ENCODE peak calls at places on chromosome 1, in ten cellular contexts. R, Q, G, Y, U, S, L, I, O and H are unnamed samples.

GRCh38 chr1:107964397-107965111 is 426 bp downstream of the VAV3 start:
- DNase-seq in R (peak), Q (peak), G (no peak), Y (no peak), U (peak), S (no peak), L (peak), I (peak), O (peak), H (peak)

GRCh38 chr1:208237241-208237640 is 6.9 kb downstream of the PLXNA2 start:
- DNase-seq in R (no peak), Q (peak), G (no peak), Y (no peak), U (no peak), S (no peak), L (peak), I (no peak), O (no peak), H (no peak)

GRCh38 chr1:65924471-65924870 is 131.8 kb downstream of the PDE4B start:
- DNase-seq in R (no peak), Q (peak), G (no peak), Y (peak), U (no peak), S (no peak), L (peak), I (no peak), O (no peak), H (no peak)

GRCh38 chr1:223538921-223539445 is 126.5 kb downstream of the CAPN8 start:
- DNase-seq in R (no peak), Q (no peak), G (no peak), Y (no peak), U (no peak), S (no peak), L (no peak), I (no peak), O (no peak), H (no peak)

GRCh38 chr1:198823626-198824025 is 184.8 kb downstream of the PTPRC start:
- DNase-seq in R (no peak), Q (no peak), G (no peak), Y (no peak), U (no peak), S (no peak), L (no peak), I (no peak), O (no peak), H (no peak)

GRCh38 chr1:110559157-110559556 is 40.2 kb upstream of the KCNA10 start:
- DNase-seq in R (no peak), Q (no peak), G (no peak), Y (no peak), U (no peak), S (no peak), L (no peak), I (no peak), O (no peak), H (no peak)

GRCh38 chr1:161739865-161740566 is 9.6 kb upstream of the DUSP12 start:
- DNase-seq in R (no peak), Q (no peak), G (no peak), Y (no peak), U (no peak), S (no peak), L (no peak), I (no peak), O (no peak), H (no peak)

GRCh38 chr1:1183833-1184775 is 10.4 kb downstream of the TTLL10 start:
- DNase-seq in R (no peak), Q (no peak), G (no peak), Y (no peak), U (no peak), S (no peak), L (no peak), I (no peak), O (no peak), H (no peak)

GRCh38 chr1:167774710-167775109 is 52.9 kb downstream of the MPZL1 start:
- DNase-seq in R (no peak), Q (peak), G (no peak), Y (no peak), U (no peak), S (no peak), L (peak), I (no peak), O (no peak), H (no peak)

GRCh38 chr1:209577346-209577745 is 6.2 kb upstream of the CAMK1G start:
- DNase-seq in R (no peak), Q (no peak), G (no peak), Y (no peak), U (no peak), S (no peak), L (no peak), I (no peak), O (no peak), H (no peak)

GRCh38 chr1:181139631-181140051 is 51.1 kb downstream of the IER5 start:
- DNase-seq in R (no peak), Q (peak), G (no peak), Y (peak), U (no peak), S (peak), L (no peak), I (no peak), O (no peak), H (no peak)

GRCh38 chr1:239218296-239218695 is 168.1 kb upstream of the CHRM3 start:
- DNase-seq in R (no peak), Q (no peak), G (no peak), Y (no peak), U (no peak), S (peak), L (peak), I (no peak), O (no peak), H (no peak)

GRCh38 chr1:108585343-108585742 is 25.4 kb downstream of the EEIG2 start:
- DNase-seq in R (no peak), Q (no peak), G (no peak), Y (no peak), U (no peak), S (no peak), L (no peak), I (no peak), O (no peak), H (no peak)

GRCh38 chr1:7783178-7783711 is 846 bp upstream of the PER3 start:
- DNase-seq in R (peak), Q (peak), G (no peak), Y (peak), U (peak), S (peak), L (peak), I (peak), O (peak), H (peak)

GRCh38 chr1:117678246-117678977 is 72.6 kb downstream of the TENT5C start:
- DNase-seq in R (no peak), Q (no peak), G (no peak), Y (no peak), U (no peak), S (no peak), L (no peak), I (no peak), O (no peak), H (no peak)

GRCh38 chr1:31439276-31439675 is 26.3 kb downstream of the SERINC2 start:
- DNase-seq in R (no peak), Q (no peak), G (no peak), Y (no peak), U (no peak), S (no peak), L (no peak), I (no peak), O (no peak), H (no peak)

GRCh38 chr1:182330303-182330702 is 61.3 kb downstream of the GLUL start:
- DNase-seq in R (no peak), Q (peak), G (no peak), Y (no peak), U (no peak), S (no peak), L (peak), I (no peak), O (peak), H (no peak)

GRCh38 chr1:235102993-235103411 is 25.6 kb downstream of the TOMM20 start:
- DNase-seq in R (no peak), Q (no peak), G (no peak), Y (no peak), U (no peak), S (no peak), L (no peak), I (no peak), O (no peak), H (no peak)

GRCh38 chr1:24635195-24635843 is 7.8 kb upstream of the SRRM1 start:
- DNase-seq in R (no peak), Q (peak), G (peak), Y (peak), U (no peak), S (no peak), L (peak), I (peak), O (peak), H (peak)

GRCh38 chr1:180182721-180183311 is 28.1 kb downstream of the QSOX1 start:
- DNase-seq in R (no peak), Q (no peak), G (no peak), Y (no peak), U (no peak), S (no peak), L (no peak), I (no peak), O (no peak), H (peak)

GRCh38 chr1:113519561-113519960 is 129.2 kb downstream of the MAGI3 start:
- DNase-seq in R (no peak), Q (peak), G (no peak), Y (peak), U (no peak), S (peak), L (peak), I (no peak), O (no peak), H (no peak)

GRCh38 chr1:42904437-42904836 is 54.2 kb downstream of the SLC2A1 start:
- DNase-seq in R (no peak), Q (no peak), G (no peak), Y (no peak), U (no peak), S (no peak), L (no peak), I (no peak), O (no peak), H (no peak)

GRCh38 chr1:160427625-160428024 is 27.3 kb downstream of the VANGL2 start:
- DNase-seq in R (no peak), Q (no peak), G (no peak), Y (no peak), U (no peak), S (no peak), L (no peak), I (no peak), O (no peak), H (no peak)

GRCh38 chr1:228472655-228473054 is 14.5 kb upstream of the RNF187 start:
- DNase-seq in R (no peak), Q (peak), G (no peak), Y (no peak), U (no peak), S (no peak), L (peak), I (no peak), O (no peak), H (no peak)

GRCh38 chr1:192123212-192123611 is 35.0 kb upstream of the RGS18 start:
- DNase-seq in R (no peak), Q (no peak), G (no peak), Y (no peak), U (no peak), S (no peak), L (no peak), I (no peak), O (no peak), H (no peak)

GRCh38 chr1:21875621-21876063 is 61.5 kb downstream of the HSPG2 start:
- DNase-seq in R (no peak), Q (no peak), G (no peak), Y (no peak), U (no peak), S (no peak), L (no peak), I (no peak), O (no peak), H (no peak)

GRCh38 chr1:171742577-171742922 is 685 bp upstream of the VAMP4 start:
- DNase-seq in R (peak), Q (peak), G (no peak), Y (peak), U (no peak), S (no peak), L (peak), I (no peak), O (peak), H (no peak)

GRCh38 chr1:230465701-230466100 is 39.6 kb upstream of the PGBD5 start:
- DNase-seq in R (no peak), Q (no peak), G (no peak), Y (no peak), U (no peak), S (no peak), L (no peak), I (no peak), O (no peak), H (no peak)

GRCh38 chr1:23726669-23727068 is 16.6 kb upstream of the ELOA start:
- DNase-seq in R (no peak), Q (no peak), G (no peak), Y (no peak), U (no peak), S (no peak), L (peak), I (no peak), O (no peak), H (no peak)

GRCh38 chr1:204584699-204585372 is 68.6 kb downstream of the MDM4 start:
- DNase-seq in R (no peak), Q (no peak), G (no peak), Y (no peak), U (no peak), S (no peak), L (no peak), I (no peak), O (no peak), H (no peak)

GRCh38 chr1:153598309-153599172 is 14.4 kb downstream of the S100A16 start:
- DNase-seq in R (no peak), Q (peak), G (peak), Y (no peak), U (peak), S (no peak), L (peak), I (peak), O (no peak), H (peak)

GRCh38 chr1:79040424-79041089 is 34.0 kb upstream of the ADGRL4 start:
- DNase-seq in R (no peak), Q (peak), G (no peak), Y (peak), U (no peak), S (no peak), L (no peak), I (no peak), O (no peak), H (no peak)

GRCh38 chr1:225652726-225653462 is at the start of gene ENAH:
- DNase-seq in R (peak), Q (peak), G (no peak), Y (peak), U (peak), S (peak), L (peak), I (no peak), O (peak), H (peak)

GRCh38 chr1:184965889-184966860 is 8.1 kb downstream of the NIBAN1 start:
- DNase-seq in R (no peak), Q (peak), G (no peak), Y (no peak), U (no peak), S (no peak), L (peak), I (no peak), O (no peak), H (no peak)

GRCh38 chr1:214318956-214319355 is 38.0 kb downstream of the SMYD2 start:
- DNase-seq in R (no peak), Q (no peak), G (no peak), Y (no peak), U (no peak), S (no peak), L (no peak), I (no peak), O (no peak), H (peak)

GRCh38 chr1:204650911-204651570 is 34.5 kb downstream of the LRRN2 start:
- DNase-seq in R (no peak), Q (no peak), G (no peak), Y (peak), U (no peak), S (no peak), L (no peak), I (no peak), O (no peak), H (peak)

GRCh38 chr1:81689531-81689941 is 111.2 kb upstream of the ADGRL2 start:
- DNase-seq in R (no peak), Q (peak), G (peak), Y (peak), U (no peak), S (no peak), L (peak), I (no peak), O (no peak), H (no peak)

GRCh38 chr1:2981388-2981787 is 39.9 kb upstream of the ACTRT2 start:
- DNase-seq in R (no peak), Q (no peak), G (no peak), Y (no peak), U (no peak), S (no peak), L (no peak), I (no peak), O (no peak), H (peak)

GRCh38 chr1:179767996-179768395 is 24.9 kb downstream of the FAM163A start:
- DNase-seq in R (no peak), Q (no peak), G (no peak), Y (no peak), U (no peak), S (no peak), L (no peak), I (no peak), O (no peak), H (no peak)

GRCh38 chr1:206962269-206962668 is 8.0 kb downstream of the FCAMR start:
- DNase-seq in R (no peak), Q (no peak), G (no peak), Y (no peak), U (no peak), S (no peak), L (no peak), I (no peak), O (no peak), H (no peak)